ENCODE peak calls at places on chromosomes 13 and 19, in seven cellular contexts. Q, L, P, M, N, C and F are unnamed samples.

GRCh38 chr19:10142701-10143375 is 23.1 kb upstream of the EIF3G start:
- DNase-seq in C (peak; percentile 47), L (no peak), N (no peak), P (peak; percentile 32), Q (no peak), M (peak; percentile 22), F (no peak)

GRCh38 chr13:82758056-82758455 is 1124.2 kb downstream of the SLITRK1 start:
- DNase-seq in Q (peak; percentile 36), N (no peak), M (no peak), P (no peak), L (peak; percentile 4), C (no peak), F (no peak)

GRCh38 chr13:22357132-22357531 is 686.3 kb downstream of the FGF9 start:
- DNase-seq in L (no peak), P (no peak), M (no peak), Q (peak; percentile 24), N (no peak), C (no peak), F (no peak)

GRCh38 chr13:19860884-19861655 is 2.4 kb downstream of the ZMYM5 start:
- DNase-seq in C (no peak), L (no peak), Q (peak; percentile 74), N (no peak), P (no peak), M (no peak), F (no peak)

GRCh38 chr19:5186293-5187050 is 154.1 kb downstream of the PTPRS start:
- DNase-seq in N (no peak), C (no peak), Q (peak; percentile 30), L (peak; percentile 7), P (no peak), M (no peak), F (no peak)

GRCh38 chr13:91148098-91148497 is 199.4 kb upstream of the MIR17HG start:
- DNase-seq in P (no peak), Q (no peak), L (no peak), N (no peak), M (no peak), C (no peak), F (no peak)

GRCh38 chr13:59664586-59664985 is 499.1 kb downstream of the DIAPH3 start:
- DNase-seq in L (no peak), M (no peak), Q (no peak), P (no peak), N (no peak), C (no peak), F (no peak)

GRCh38 chr19:48329167-48329891 is 4.0 kb downstream of the EMP3 start:
- DNase-seq in N (no peak), C (peak; percentile 64), M (no peak), L (no peak), P (no peak), Q (no peak), F (no peak)

GRCh38 chr19:49340069-49340864 is 5.1 kb downstream of the CD37 start:
- DNase-seq in Q (no peak), L (peak; percentile 61), P (peak; percentile 77), N (no peak), M (no peak), C (no peak), F (peak; percentile 74)

GRCh38 chr19:10238172-10238783 is 7.1 kb upstream of the S1PR2 start:
- DNase-seq in P (peak; percentile 52), N (no peak), Q (no peak), L (no peak), C (no peak), M (no peak), F (no peak)

GRCh38 chr19:17847538-17848366 is at the start of gene JAK3:
- DNase-seq in P (peak; percentile 51), C (peak; percentile 90), L (no peak), N (peak; percentile 40), M (peak; percentile 78), Q (no peak), F (peak; percentile 71)

GRCh38 chr19:7818806-7819205 is 11.2 kb upstream of the EVI5L start:
- DNase-seq in M (no peak), P (no peak), C (no peak), N (no peak), Q (no peak), L (no peak), F (no peak)

GRCh38 chr19:778910-779653 is 18.2 kb upstream of the PTBP1 start:
- DNase-seq in L (no peak), N (no peak), P (peak; percentile 57), M (no peak), Q (peak; percentile 93), C (no peak), F (no peak)

GRCh38 chr19:43960411-43960810 is 9.4 kb downstream of the ZNF221 start:
- DNase-seq in L (no peak), P (no peak), M (no peak), N (no peak), Q (no peak), C (no peak), F (no peak)

GRCh38 chr13:45897562-45897961 is 46.0 kb upstream of the SIAH3 start:
- DNase-seq in M (no peak), P (no peak), L (no peak), Q (no peak), N (no peak), C (no peak), F (no peak)

GRCh38 chr19:17616961-17617806 is 61.7 kb downstream of the COLGALT1 start:
- DNase-seq in P (no peak), N (no peak), Q (peak; percentile 15), L (no peak), M (no peak), C (no peak), F (peak; percentile 55)

GRCh38 chr19:5864725-5865486 is 5.4 kb downstream of the FUT5 start:
- DNase-seq in M (no peak), L (no peak), Q (no peak), P (no peak), C (no peak), N (no peak), F (no peak)

GRCh38 chr19:55312621-55313117 is 12.5 kb downstream of the TMEM150B start:
- DNase-seq in C (no peak), N (no peak), L (no peak), M (no peak), P (no peak), Q (no peak), F (no peak)

GRCh38 chr13:97226013-97226412 is 3.9 kb downstream of the MBNL2 start:
- DNase-seq in P (no peak), Q (no peak), L (no peak), M (no peak), C (no peak), N (no peak), F (no peak)

GRCh38 chr13:34833562-34834182 is 108.4 kb upstream of the NBEA start:
- DNase-seq in Q (no peak), C (no peak), M (no peak), N (no peak), L (no peak), P (no peak), F (no peak)

GRCh38 chr19:1173845-1174809 is at the start of gene SBNO2:
- DNase-seq in P (peak; percentile 94), C (peak; percentile 83), N (peak; percentile 81), M (peak; percentile 92), L (peak; percentile 14), Q (peak; percentile 70), F (peak; percentile 99)

GRCh38 chr13:60175571-60175970 is 11.8 kb upstream of the DIAPH3 start:
- DNase-seq in N (no peak), L (no peak), Q (no peak), M (no peak), C (no peak), P (no peak), F (no peak)

GRCh38 chr13:113745059-113745458 is 14.0 kb upstream of the TMEM255B start:
- DNase-seq in M (no peak), L (no peak), N (no peak), Q (no peak), C (no peak), P (no peak), F (no peak)

GRCh38 chr13:106352850-106353249 is 182.6 kb downstream of the EFNB2 start:
- DNase-seq in N (no peak), Q (no peak), L (no peak), C (no peak), P (no peak), M (no peak), F (no peak)

GRCh38 chr19:917323-918151 is at the start of gene KISS1R:
- DNase-seq in P (no peak), C (peak; percentile 37), L (no peak), Q (no peak), M (no peak), N (no peak), F (no peak)

GRCh38 chr13:80873589-80873988 is 532.7 kb upstream of the SPRY2 start:
- DNase-seq in M (no peak), L (no peak), P (no peak), Q (no peak), N (no peak), C (no peak), F (no peak)

GRCh38 chr13:42064259-42064658 is 15.8 kb downstream of the DGKH start:
- DNase-seq in Q (no peak), C (no peak), M (no peak), N (no peak), L (no peak), P (no peak), F (no peak)

GRCh38 chr19:43505941-43506340 is 1.4 kb upstream of the PHLDB3 start:
- DNase-seq in Q (no peak), L (no peak), M (no peak), P (no peak), N (no peak), C (no peak), F (no peak)

GRCh38 chr13:27975579-27976361 is 6.7 kb upstream of the CDX2 start:
- DNase-seq in C (no peak), Q (no peak), N (no peak), M (no peak), L (no peak), P (no peak), F (no peak)

GRCh38 chr19:46144756-46145155 is 3.3 kb upstream of the IGFL2 start:
- DNase-seq in N (no peak), L (no peak), Q (no peak), P (no peak), M (no peak), C (no peak), F (no peak)